ENCODE peak calls at places on chromosomes 5 and 9, in nine cellular contexts. D is GM23248; O is cardiac muscle cell; G is anterior cingulate cortex; Y is SW 1271; S is H54; R is stimulated activated CD8-positive, alpha-beta memory T cell treated with anti-CD3 and anti-CD28 coated beads, Interleukin-7, amount 100 ng/mL, for 24 hours; E is Calu3; W is T-helper 22 cell. F is an unnamed sample.

GRCh38 chr5:93620487-93621339 is 37.7 kb downstream of the NR2F1 start:
- DNase-seq in D (peak; percentile 85), O (peak; percentile 69), G (peak; percentile 67), Y (peak; percentile 77), S (peak; percentile 57), R (no peak), E (peak; percentile 82), W (peak; percentile 47), F (peak; percentile 43)

GRCh38 chr5:135189024-135189423 is 155.0 kb upstream of the PITX1 start:
- DNase-seq in D (no peak), O (no peak), G (no peak), Y (no peak), S (no peak), R (no peak), E (no peak), W (no peak), F (no peak)

GRCh38 chr5:82142217-82142841 is 135.8 kb downstream of the RPS23 start:
- DNase-seq in D (no peak), O (no peak), G (no peak), Y (no peak), S (no peak), R (no peak), E (no peak), W (no peak), F (no peak)

GRCh38 chr9:12680341-12680740 is 12.8 kb upstream of the TYRP1 start:
- DNase-seq in D (peak; percentile 62), O (peak; percentile 69), G (no peak), Y (peak; percentile 24), S (no peak), R (no peak), E (no peak), W (no peak), F (peak; percentile 77)

GRCh38 chr5:107112207-107112606 is 558.5 kb downstream of the EFNA5 start:
- DNase-seq in D (no peak), O (no peak), G (no peak), Y (no peak), S (no peak), R (no peak), E (no peak), W (no peak), F (no peak)

GRCh38 chr5:169299651-169300467 is 1.1 kb downstream of the SLIT3 start:
- DNase-seq in D (peak; percentile 70), O (peak; percentile 68), G (no peak), Y (no peak), S (no peak), R (no peak), E (no peak), W (no peak), F (peak; percentile 83)

GRCh38 chr5:56264417-56265025 is 31.4 kb upstream of the ANKRD55 start:
- DNase-seq in D (peak; percentile 80), O (peak; percentile 29), G (no peak), Y (peak; percentile 63), S (peak; percentile 32), R (no peak), E (peak; percentile 64), W (no peak), F (peak; percentile 73)

GRCh38 chr5:115812372-115812771 is 4.1 kb downstream of the CDO1 start:
- DNase-seq in D (no peak), O (no peak), G (no peak), Y (no peak), S (no peak), R (no peak), E (no peak), W (no peak), F (no peak)

GRCh38 chr5:154276932-154277331 is 86.4 kb downstream of the GALNT10 start:
- DNase-seq in D (peak; percentile 96), O (peak; percentile 96), G (no peak), Y (no peak), S (peak; percentile 10), R (no peak), E (no peak), W (no peak), F (peak; percentile 99)

GRCh38 chr5:177557041-177557647 is 2.8 kb upstream of the FAM193B start:
- DNase-seq in D (no peak), O (no peak), G (no peak), Y (no peak), S (no peak), R (no peak), E (no peak), W (no peak), F (no peak)

GRCh38 chr9:100057624-100058023 is 41.2 kb downstream of the ERP44 start:
- DNase-seq in D (no peak), O (no peak), G (no peak), Y (no peak), S (no peak), R (no peak), E (no peak), W (no peak), F (no peak)

GRCh38 chr5:178336889-178337785 is 104.5 kb upstream of the PHYKPL start:
- DNase-seq in D (no peak), O (no peak), G (no peak), Y (no peak), S (no peak), R (no peak), E (no peak), W (no peak), F (no peak)

GRCh38 chr5:133556551-133556950 is 55.8 kb downstream of the FSTL4 start:
- DNase-seq in D (no peak), O (no peak), G (no peak), Y (no peak), S (no peak), R (no peak), E (no peak), W (no peak), F (no peak)

GRCh38 chr5:40879163-40879942 is 29.9 kb upstream of the C7 start:
- DNase-seq in D (peak; percentile 59), O (peak; percentile 48), G (no peak), Y (peak; percentile 78), S (peak; percentile 17), R (no peak), E (no peak), W (no peak), F (peak; percentile 63)

GRCh38 chr5:87151547-87151946 is 116.1 kb upstream of the RASA1 start:
- DNase-seq in D (peak; percentile 88), O (peak; percentile 80), G (no peak), Y (peak; percentile 91), S (peak; percentile 20), R (no peak), E (no peak), W (no peak), F (peak; percentile 87)

GRCh38 chr9:129023036-129023907 is 4.9 kb downstream of the SH3GLB2 start:
- DNase-seq in D (peak; percentile 85), O (peak; percentile 75), G (no peak), Y (no peak), S (peak; percentile 98), R (no peak), E (no peak), W (no peak), F (peak; percentile 88)

GRCh38 chr9:131291795-131292315 is 2.3 kb downstream of the PLPP7 start:
- DNase-seq in D (no peak), O (no peak), G (no peak), Y (no peak), S (no peak), R (no peak), E (no peak), W (no peak), F (no peak)

F was measured in fibroblast of the aortic adventitia.